ENCODE peak calls at places on chromosomes 12 and 14, in four cellular contexts. Y, K, D and X are unnamed samples.

GRCh38 chr14:101705733-101706508 is 55.6 kb upstream of the PPP2R5C start:
- DNase-seq in Y (no peak), K (no peak), D (no peak), X (no peak)

GRCh38 chr14:90503582-90503981 is 106.8 kb downstream of the CALM1 start:
- DNase-seq in D (no peak), Y (no peak), K (no peak), X (no peak)

GRCh38 chr14:60348211-60348610 is 99.2 kb downstream of the PPM1A start:
- DNase-seq in K (no peak), D (no peak), Y (no peak), X (no peak)

GRCh38 chr12:64088431-64089349 is 133.4 kb downstream of the KICS2 start:
- DNase-seq in D (no peak), K (peak), Y (no peak), X (peak)

GRCh38 chr14:60723218-60724079 is 702 bp downstream of the SIX4 start:
- DNase-seq in K (no peak), D (peak), Y (no peak), X (no peak)

GRCh38 chr14:89408907-89409675 is 7.9 kb downstream of the FOXN3 start:
- DNase-seq in Y (no peak), K (no peak), D (no peak), X (no peak)

GRCh38 chr14:29352681-29353080 is 575.0 kb downstream of the PRKD1 start:
- DNase-seq in D (no peak), Y (no peak), K (no peak), X (no peak)

GRCh38 chr12:116684891-116685290 is 53.0 kb downstream of the SPRING1 start:
- DNase-seq in K (no peak), D (no peak), Y (no peak), X (no peak)

GRCh38 chr14:66396165-66396564 is 90.0 kb upstream of the CCDC196 start:
- DNase-seq in D (no peak), Y (no peak), K (no peak), X (no peak)

GRCh38 chr12:112199136-112199535 is 73.8 kb downstream of the TRAFD1 start:
- DNase-seq in K (no peak), Y (no peak), D (no peak), X (no peak)

GRCh38 chr14:99664636-99665273 is 19.3 kb upstream of the CYP46A1 start:
- DNase-seq in Y (no peak), K (peak), D (no peak), X (no peak)

GRCh38 chr14:30195946-30196345 is 268.3 kb upstream of the PRKD1 start:
- DNase-seq in Y (no peak), K (no peak), D (no peak), X (no peak)

GRCh38 chr12:50246873-50247612 is 36.3 kb downstream of the LIMA1 start:
- DNase-seq in D (peak), K (peak), Y (peak), X (peak)

GRCh38 chr14:45716506-45716905 is 463.5 kb upstream of the MIS18BP1 start:
- DNase-seq in D (no peak), Y (no peak), K (peak), X (no peak)

GRCh38 chr12:43917896-43918295 is 82.0 kb downstream of the TMEM117 start:
- DNase-seq in K (no peak), Y (no peak), D (no peak), X (no peak)

GRCh38 chr12:85155791-85156190 is 119.6 kb downstream of the LRRIQ1 start:
- DNase-seq in D (no peak), Y (no peak), K (peak), X (peak)

DNA sequence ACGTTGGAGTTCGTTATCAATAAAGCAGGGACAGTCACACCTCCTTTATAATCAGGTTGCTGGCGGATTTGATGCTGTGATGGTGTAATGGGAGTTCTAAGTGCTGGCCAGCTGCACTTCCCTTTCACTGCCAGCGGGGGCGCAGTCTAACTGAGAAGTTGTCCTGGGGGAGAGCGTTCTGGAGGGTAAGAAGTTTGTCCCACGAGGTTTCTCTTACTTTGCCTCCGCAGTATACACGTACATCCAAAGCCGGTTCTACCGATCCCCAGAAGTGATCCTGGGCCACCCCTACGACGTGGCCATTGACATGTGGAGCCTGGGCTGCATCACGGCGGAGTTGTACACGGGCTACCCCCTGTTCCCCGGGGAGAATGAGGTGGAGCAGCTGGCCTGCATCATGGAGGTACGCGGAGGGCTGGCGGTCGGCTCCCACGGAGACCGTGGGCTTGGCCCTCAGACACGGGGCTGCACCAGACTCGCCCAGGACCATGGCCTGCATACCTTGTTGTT is 42.7 kb downstream of the DYRK4 start:
- DNase-seq in K (peak), Y (peak), D (peak), X (peak)
- TF ChIP-seq POLR2A in K (peak), Y (peak), D (peak), X (peak)

DNA sequence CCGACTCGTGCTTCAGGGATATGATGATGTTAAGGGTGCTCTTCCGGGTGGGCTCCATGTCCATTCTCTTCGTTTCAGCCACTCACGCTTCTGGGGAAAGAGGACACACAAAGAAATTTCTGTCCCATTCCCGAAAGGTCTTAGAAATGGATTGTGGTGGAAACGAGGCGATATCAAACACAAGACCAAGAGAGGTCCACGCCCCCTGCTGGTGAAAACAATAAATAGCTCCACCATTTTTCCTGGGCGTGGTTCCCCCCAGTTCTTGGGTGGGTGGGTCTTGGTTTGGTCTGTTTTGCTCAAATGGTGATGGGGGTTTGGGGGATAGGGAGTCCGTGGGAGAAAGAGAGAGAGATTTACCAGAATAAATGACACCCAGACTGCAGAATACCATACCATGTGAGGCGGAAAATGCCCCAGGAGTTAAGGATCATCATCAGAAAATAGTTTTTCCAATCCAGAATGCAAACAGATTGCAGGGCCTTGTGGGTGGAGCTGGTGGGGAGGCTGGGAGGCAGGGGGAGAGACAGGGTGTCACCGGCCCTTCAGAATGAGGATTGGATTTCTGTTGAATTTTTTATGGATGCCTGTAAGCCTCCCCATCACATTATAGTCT is 55.6 kb downstream of the SRRM4 start:
- DNase-seq in Y (no peak), D (peak), K (peak), X (no peak)
- TF ChIP-seq ZBTB33 in Y (no peak), D (no peak), K (no peak), X (no peak)

GRCh38 chr12:51323317-51323960 is 535 bp downstream of the BIN2 start:
- DNase-seq in K (no peak), D (no peak), Y (no peak), X (no peak)

GRCh38 chr12:51323966-51324895 is at the start of gene BIN2:
- DNase-seq in K (no peak), D (no peak), Y (no peak), X (no peak)

GRCh38 chr12:51321882-51322281 is 2.1 kb downstream of the BIN2 start:
- DNase-seq in K (no peak), D (no peak), Y (no peak), X (no peak)

GRCh38 chr12:51320695-51321320 is 3.2 kb downstream of the BIN2 start:
- DNase-seq in Y (no peak), D (peak), K (no peak), X (no peak)

DNA sequence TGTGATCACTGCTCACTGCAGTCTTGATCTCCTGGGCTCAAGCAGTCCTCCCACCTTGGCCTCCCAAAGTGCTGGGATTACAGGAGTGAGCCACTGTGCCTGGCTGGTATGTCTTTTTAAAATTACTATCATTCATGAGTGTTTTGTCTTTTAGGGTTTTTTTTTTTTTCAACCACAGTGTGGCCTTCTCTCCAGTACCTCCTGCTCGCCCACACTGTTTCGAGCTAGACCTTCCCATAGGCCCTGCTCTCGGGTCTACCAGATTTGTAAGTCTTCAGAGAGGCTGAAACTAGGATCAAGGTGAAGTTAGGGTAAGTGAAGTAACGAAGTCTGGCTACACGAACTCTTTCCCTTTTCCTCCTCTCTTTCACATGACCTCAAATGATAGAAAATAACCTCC is 1.5 kb downstream of the BIN2 start:
- DNase-seq in D (no peak), K (no peak), Y (peak), X (no peak)
- H3K4me3 ChIP-seq in D (no peak), K (no peak), Y (peak), X (no peak)

GRCh38 chr12:71161575-71161974 is 3.8 kb upstream of the TSPAN8 start:
- DNase-seq in Y (no peak), K (no peak), D (no peak), X (no peak)
- TF ChIP-seq POLR2A in Y (no peak), K (no peak), D (no peak), X (no peak)

DNA sequence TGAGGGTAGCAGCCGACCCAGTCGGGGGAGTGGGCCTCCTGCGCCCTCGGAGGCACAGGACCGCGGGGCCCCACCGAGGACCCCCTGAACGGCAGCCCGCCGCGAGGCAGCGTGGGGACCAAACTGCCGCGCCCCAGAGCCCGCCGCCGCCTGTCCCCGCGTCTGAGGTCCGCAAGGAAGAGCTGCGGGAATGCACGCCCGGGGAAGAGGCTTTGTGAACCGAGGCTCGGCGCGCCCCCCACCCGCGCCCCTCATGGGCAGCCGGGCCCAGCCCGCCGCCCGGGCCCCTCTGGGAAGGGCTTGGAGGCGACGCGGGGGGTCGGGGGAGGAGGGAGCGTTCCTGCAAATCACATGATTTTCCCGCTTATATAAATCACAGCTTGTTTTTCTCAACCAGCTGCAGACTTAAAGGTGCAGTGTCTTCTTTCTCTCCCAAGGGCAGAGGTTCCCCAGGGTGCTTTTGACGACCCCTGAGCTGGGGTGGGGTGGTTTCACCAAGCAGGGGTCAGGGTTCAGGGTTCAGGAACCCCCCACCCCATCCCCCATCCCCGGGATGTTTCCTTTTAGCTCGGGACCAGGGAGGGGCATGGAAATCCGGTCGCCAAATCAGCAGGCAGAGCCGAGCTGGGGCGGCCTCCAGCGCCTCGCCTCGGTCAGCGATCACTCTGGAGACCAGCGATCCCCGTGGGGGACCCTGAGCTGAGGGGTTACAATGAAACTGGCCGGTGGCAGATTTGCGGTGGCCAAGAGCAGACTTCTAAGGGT is 44.7 kb upstream of the ATP23 start:
- DNase-seq in D (no peak), Y (no peak), K (no peak), X (no peak)
- TF ChIP-seq ZBTB33 in D (no peak), Y (no peak), K (no peak), X (no peak)

DNA sequence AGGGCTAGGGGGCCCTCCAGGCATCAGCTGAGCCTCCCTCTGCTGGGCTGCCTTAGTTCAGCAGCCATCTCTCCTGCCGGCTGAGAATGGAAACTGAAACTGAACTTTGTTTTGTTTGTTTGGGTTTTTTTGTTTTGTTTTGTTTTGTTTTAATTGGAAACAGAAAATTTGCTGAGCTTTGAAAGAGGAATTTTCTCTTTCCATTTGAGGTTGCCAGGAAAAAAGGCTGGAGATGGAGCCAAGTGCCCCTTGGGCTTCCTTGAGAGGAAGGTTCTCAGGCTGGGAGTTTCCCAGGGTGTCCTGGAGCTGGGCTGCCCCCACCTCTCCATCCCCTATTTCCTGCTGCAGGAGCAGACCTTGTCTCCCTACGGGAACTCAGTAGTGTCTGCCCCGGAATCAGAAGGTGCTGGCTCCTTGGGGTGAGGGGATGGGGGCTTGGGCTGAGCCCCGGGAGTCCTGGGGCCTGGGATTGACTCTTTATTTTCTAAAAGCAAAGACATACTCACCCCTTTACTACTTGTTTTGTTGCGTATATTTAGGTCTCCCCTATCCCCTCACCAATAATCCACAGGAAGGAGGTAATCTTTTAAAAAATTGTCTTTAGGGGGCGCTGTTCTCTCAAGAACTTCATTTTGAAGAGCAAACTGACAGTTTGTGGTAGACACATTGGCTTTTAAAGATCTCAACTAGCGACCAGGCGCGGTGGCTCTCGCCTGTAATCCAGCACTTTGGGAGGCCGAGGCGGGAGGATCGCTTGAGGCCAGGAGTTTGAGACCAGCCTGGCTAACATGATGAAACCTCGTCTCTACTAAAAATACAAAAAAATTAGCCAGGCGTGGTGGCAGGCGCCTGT is 21.3 kb upstream of the OASL start:
- DNase-seq in Y (peak), K (peak), D (peak), X (peak)
- H3K4me3 ChIP-seq in Y (peak), K (peak), D (peak), X (peak)

DNA sequence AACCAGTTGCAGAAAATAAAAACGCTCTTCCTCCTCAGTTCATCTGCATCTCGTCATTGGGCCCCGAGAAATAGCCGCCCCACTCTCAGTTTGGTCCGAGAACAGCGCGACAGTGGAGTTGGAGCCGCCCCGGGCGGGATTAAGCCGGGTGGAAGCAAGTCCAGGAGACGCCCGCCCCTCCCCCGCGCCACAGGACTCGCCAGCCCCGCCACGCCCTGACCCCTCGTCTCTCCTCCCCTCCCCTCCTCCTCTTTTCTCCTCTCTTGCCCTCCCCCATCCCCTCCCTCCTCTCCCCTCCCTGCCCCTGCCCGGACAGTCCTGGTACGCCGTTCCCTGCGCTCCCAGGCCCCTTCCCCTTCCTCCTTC is 83.8 kb downstream of the TNFAIP2 start:
- DNase-seq in K (no peak), Y (no peak), D (peak), X (no peak)
- TF ChIP-seq POLR2A in K (no peak), Y (no peak), D (no peak), X (no peak)

DNA sequence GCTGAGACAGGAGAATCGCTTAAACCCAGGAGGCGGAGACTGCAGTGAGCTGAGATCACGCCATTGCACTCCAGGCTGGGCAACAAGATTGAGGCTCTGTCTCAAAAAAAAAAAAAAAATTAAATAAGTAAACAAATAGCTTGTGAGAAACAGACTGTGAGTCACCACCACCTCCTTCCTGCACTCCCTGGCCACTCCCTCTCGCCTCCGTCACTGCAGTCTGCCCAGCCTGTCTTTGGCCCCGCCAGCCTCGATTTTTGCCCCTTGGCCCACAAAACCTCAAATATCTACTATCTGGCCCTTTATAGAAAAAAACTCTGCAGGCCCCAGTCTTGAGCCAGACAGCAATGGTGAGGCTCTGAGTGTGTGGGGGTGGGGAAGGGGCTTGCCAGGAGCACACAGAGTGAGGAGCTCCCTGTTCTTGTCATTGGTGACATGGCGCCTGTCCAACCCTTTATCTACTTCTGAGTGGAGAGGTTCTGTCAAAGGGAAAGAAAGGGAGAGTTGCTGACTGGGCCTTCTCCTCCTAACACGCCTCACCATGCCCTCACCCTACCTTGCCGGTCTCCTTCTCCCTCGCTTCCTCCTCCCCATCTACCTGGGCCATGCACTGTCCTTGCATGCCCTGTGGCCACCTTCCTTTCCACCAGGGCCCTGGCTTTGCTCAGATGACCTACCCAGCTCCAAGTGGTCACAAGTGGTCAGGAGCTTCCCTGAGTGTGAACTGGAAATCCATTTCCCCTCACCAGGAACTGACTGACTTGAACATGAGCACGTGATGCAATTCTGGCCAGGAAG is 22.1 kb downstream of the LGMN start:
- DNase-seq in D (peak), Y (no peak), K (no peak), X (peak)
- TF ChIP-seq ZBTB33 in D (no peak), Y (no peak), K (no peak), X (no peak)